ENCODE peak calls at places on chromosome 17, in six cellular contexts. One of them, this sample, is unnamed.

GRCh38 chr17:732788-733720 is 658 bp downstream of the TLCD3A start:
- DNase-seq in left lung: peak
- DNase-seq in HL-60: no peak
- DNase-seq in IMR-90: peak
- DNase-seq in left ventricle myocardium inferior: peak
- DNase-seq in ascending aorta: no peak
- DNase-seq in this sample: no peak

GRCh38 chr17:43774304-43775250 is 4.2 kb downstream of the DUSP3 start:
- DNase-seq in left lung: no peak
- DNase-seq in HL-60: no peak
- DNase-seq in IMR-90: no peak
- DNase-seq in left ventricle myocardium inferior: no peak
- DNase-seq in ascending aorta: no peak
- DNase-seq in this sample: no peak

GRCh38 chr17:57463103-57463885 is 207.0 kb downstream of the MSI2 start:
- DNase-seq in left lung: no peak
- DNase-seq in HL-60: no peak
- DNase-seq in IMR-90: peak
- DNase-seq in left ventricle myocardium inferior: no peak
- DNase-seq in ascending aorta: no peak
- DNase-seq in this sample: no peak

GRCh38 chr17:39212841-39213480 is 12.8 kb downstream of the STAC2 start:
- DNase-seq in left lung: peak
- DNase-seq in HL-60: no peak
- DNase-seq in IMR-90: no peak
- DNase-seq in left ventricle myocardium inferior: no peak
- DNase-seq in ascending aorta: no peak
- DNase-seq in this sample: no peak

GRCh38 chr17:34503804-34504203 is 75.6 kb upstream of the TMEM132E start:
- DNase-seq in left lung: no peak
- DNase-seq in HL-60: no peak
- DNase-seq in IMR-90: no peak
- DNase-seq in left ventricle myocardium inferior: peak
- DNase-seq in ascending aorta: no peak
- DNase-seq in this sample: no peak

GRCh38 chr17:4920351-4921048 is 11.6 kb upstream of the GP1BA start:
- DNase-seq in left lung: peak
- DNase-seq in HL-60: peak
- DNase-seq in IMR-90: peak
- DNase-seq in left ventricle myocardium inferior: no peak
- DNase-seq in ascending aorta: no peak
- DNase-seq in this sample: no peak

GRCh38 chr17:31582151-31582907 is 190.9 kb downstream of the RAB11FIP4 start:
- DNase-seq in left lung: peak
- DNase-seq in HL-60: no peak
- DNase-seq in IMR-90: peak
- DNase-seq in left ventricle myocardium inferior: peak
- DNase-seq in ascending aorta: peak
- DNase-seq in this sample: no peak

GRCh38 chr17:266219-266618 is 84.8 kb upstream of the DOC2B start:
- DNase-seq in left lung: peak
- DNase-seq in HL-60: no peak
- DNase-seq in IMR-90: no peak
- DNase-seq in left ventricle myocardium inferior: no peak
- DNase-seq in ascending aorta: peak
- DNase-seq in this sample: no peak

GRCh38 chr17:46009681-46010596 is 10.9 kb downstream of the STH start:
- DNase-seq in left lung: no peak
- DNase-seq in HL-60: peak
- DNase-seq in IMR-90: peak
- DNase-seq in left ventricle myocardium inferior: no peak
- DNase-seq in ascending aorta: no peak
- DNase-seq in this sample: no peak

GRCh38 chr17:4498461-4499397 is at the start of gene SPNS2:
- DNase-seq in left lung: peak
- DNase-seq in HL-60: peak
- DNase-seq in IMR-90: peak
- DNase-seq in left ventricle myocardium inferior: peak
- DNase-seq in ascending aorta: peak
- DNase-seq in this sample: peak

GRCh38 chr17:29133146-29133713 is 47.0 kb downstream of the MYO18A start:
- DNase-seq in left lung: peak
- DNase-seq in HL-60: no peak
- DNase-seq in IMR-90: peak
- DNase-seq in left ventricle myocardium inferior: peak
- DNase-seq in ascending aorta: peak
- DNase-seq in this sample: no peak

GRCh38 chr17:79936661-79937434 is 97.6 kb upstream of the CBX4 start:
- DNase-seq in left lung: peak
- DNase-seq in HL-60: peak
- DNase-seq in IMR-90: no peak
- DNase-seq in left ventricle myocardium inferior: no peak
- DNase-seq in ascending aorta: no peak
- DNase-seq in this sample: no peak

GRCh38 chr17:42365136-42365535 is 23.1 kb downstream of the STAT3 start:
- DNase-seq in left lung: no peak
- DNase-seq in HL-60: no peak
- DNase-seq in IMR-90: peak
- DNase-seq in left ventricle myocardium inferior: no peak
- DNase-seq in ascending aorta: peak
- DNase-seq in this sample: no peak

GRCh38 chr17:73410586-73411329 is 99.0 kb upstream of the CDC42EP4 start:
- DNase-seq in left lung: peak
- DNase-seq in HL-60: no peak
- DNase-seq in IMR-90: no peak
- DNase-seq in left ventricle myocardium inferior: no peak
- DNase-seq in ascending aorta: no peak
- DNase-seq in this sample: no peak

GRCh38 chr17:5545051-5545987 is 39.0 kb downstream of the NLRP1 start:
- DNase-seq in left lung: no peak
- DNase-seq in HL-60: no peak
- DNase-seq in IMR-90: peak
- DNase-seq in left ventricle myocardium inferior: no peak
- DNase-seq in ascending aorta: no peak
- DNase-seq in this sample: no peak

GRCh38 chr17:42421479-42422332 is 1.4 kb downstream of the CAVIN1 start:
- DNase-seq in left lung: peak
- DNase-seq in HL-60: no peak
- DNase-seq in IMR-90: peak
- DNase-seq in left ventricle myocardium inferior: peak
- DNase-seq in ascending aorta: peak
- DNase-seq in this sample: no peak

GRCh38 chr17:32917842-32918241 is 10.1 kb upstream of the TMEM98 start:
- DNase-seq in left lung: no peak
- DNase-seq in HL-60: no peak
- DNase-seq in IMR-90: no peak
- DNase-seq in left ventricle myocardium inferior: no peak
- DNase-seq in ascending aorta: no peak
- DNase-seq in this sample: no peak

GRCh38 chr17:78125976-78126894 is 2.3 kb downstream of the TMC6 start:
- DNase-seq in left lung: peak
- DNase-seq in HL-60: peak
- DNase-seq in IMR-90: no peak
- DNase-seq in left ventricle myocardium inferior: peak
- DNase-seq in ascending aorta: no peak
- DNase-seq in this sample: no peak

GRCh38 chr17:82127704-82128103 is 29.7 kb upstream of the FASN start:
- DNase-seq in left lung: no peak
- DNase-seq in HL-60: no peak
- DNase-seq in IMR-90: no peak
- DNase-seq in left ventricle myocardium inferior: no peak
- DNase-seq in ascending aorta: no peak
- DNase-seq in this sample: no peak

GRCh38 chr17:68290955-68291835 is at the start of the genes ARSG and SLC16A6:
- DNase-seq in left lung: peak
- DNase-seq in HL-60: peak
- DNase-seq in IMR-90: peak
- DNase-seq in left ventricle myocardium inferior: peak
- DNase-seq in ascending aorta: peak
- DNase-seq in this sample: peak

GRCh38 chr17:43528319-43528987 is 17.7 kb downstream of the ETV4 start:
- DNase-seq in left lung: no peak
- DNase-seq in HL-60: no peak
- DNase-seq in IMR-90: no peak
- DNase-seq in left ventricle myocardium inferior: peak
- DNase-seq in ascending aorta: no peak
- DNase-seq in this sample: no peak

GRCh38 chr17:957856-958421 is 21.6 kb downstream of the NXN start:
- DNase-seq in left lung: no peak
- DNase-seq in HL-60: no peak
- DNase-seq in IMR-90: no peak
- DNase-seq in left ventricle myocardium inferior: no peak
- DNase-seq in ascending aorta: no peak
- DNase-seq in this sample: no peak

GRCh38 chr17:43326490-43327275 is 72.1 kb upstream of the ARL4D start:
- DNase-seq in left lung: no peak
- DNase-seq in HL-60: no peak
- DNase-seq in IMR-90: no peak
- DNase-seq in left ventricle myocardium inferior: no peak
- DNase-seq in ascending aorta: no peak
- DNase-seq in this sample: no peak

GRCh38 chr17:34222732-34223486 is 32.2 kb upstream of the CCL2 start:
- DNase-seq in left lung: no peak
- DNase-seq in HL-60: no peak
- DNase-seq in IMR-90: no peak
- DNase-seq in left ventricle myocardium inferior: no peak
- DNase-seq in ascending aorta: no peak
- DNase-seq in this sample: no peak

GRCh38 chr17:78253946-78254672 is 22.7 kb downstream of the TMEM235 start:
- DNase-seq in left lung: peak
- DNase-seq in HL-60: peak
- DNase-seq in IMR-90: peak
- DNase-seq in left ventricle myocardium inferior: peak
- DNase-seq in ascending aorta: peak
- DNase-seq in this sample: peak

GRCh38 chr17:41178341-41178740 is 320 bp upstream of the KRTAP4-2 start:
- DNase-seq in left lung: no peak
- DNase-seq in HL-60: no peak
- DNase-seq in IMR-90: peak
- DNase-seq in left ventricle myocardium inferior: no peak
- DNase-seq in ascending aorta: no peak
- DNase-seq in this sample: no peak

GRCh38 chr17:38926290-38927070 is 1.1 kb downstream of the LASP1NB start:
- DNase-seq in left lung: no peak
- DNase-seq in HL-60: peak
- DNase-seq in IMR-90: no peak
- DNase-seq in left ventricle myocardium inferior: no peak
- DNase-seq in ascending aorta: no peak
- DNase-seq in this sample: no peak

GRCh38 chr17:32769846-32770245 is 107.1 kb downstream of the MYO1D start:
- DNase-seq in left lung: no peak
- DNase-seq in HL-60: no peak
- DNase-seq in IMR-90: no peak
- DNase-seq in left ventricle myocardium inferior: no peak
- DNase-seq in ascending aorta: no peak
- DNase-seq in this sample: no peak

GRCh38 chr17:50213026-50214015 is 11.9 kb upstream of the COL1A1 start:
- DNase-seq in left lung: no peak
- DNase-seq in HL-60: peak
- DNase-seq in IMR-90: peak
- DNase-seq in left ventricle myocardium inferior: no peak
- DNase-seq in ascending aorta: peak
- DNase-seq in this sample: no peak

GRCh38 chr17:11641521-11642275 is 43.4 kb downstream of the DNAH9 start:
- DNase-seq in left lung: no peak
- DNase-seq in HL-60: no peak
- DNase-seq in IMR-90: no peak
- DNase-seq in left ventricle myocardium inferior: no peak
- DNase-seq in ascending aorta: no peak
- DNase-seq in this sample: no peak

GRCh38 chr17:11642655-11643054 is 44.4 kb downstream of the DNAH9 start:
- DNase-seq in left lung: no peak
- DNase-seq in HL-60: no peak
- DNase-seq in IMR-90: no peak
- DNase-seq in left ventricle myocardium inferior: peak
- DNase-seq in ascending aorta: no peak
- DNase-seq in this sample: no peak

GRCh38 chr17:11643851-11644250 is 45.6 kb downstream of the DNAH9 start:
- DNase-seq in left lung: no peak
- DNase-seq in HL-60: no peak
- DNase-seq in IMR-90: no peak
- DNase-seq in left ventricle myocardium inferior: no peak
- DNase-seq in ascending aorta: no peak
- DNase-seq in this sample: no peak

GRCh38 chr17:11645426-11645825 is 47.2 kb downstream of the DNAH9 start:
- DNase-seq in left lung: no peak
- DNase-seq in HL-60: no peak
- DNase-seq in IMR-90: no peak
- DNase-seq in left ventricle myocardium inferior: no peak
- DNase-seq in ascending aorta: no peak
- DNase-seq in this sample: no peak

GRCh38 chr17:11644265-11645212 is 46.3 kb downstream of the DNAH9 start:
- DNase-seq in left lung: no peak
- DNase-seq in HL-60: peak
- DNase-seq in IMR-90: peak
- DNase-seq in left ventricle myocardium inferior: peak
- DNase-seq in ascending aorta: no peak
- DNase-seq in this sample: peak
- H3K4me3 ChIP-seq in left lung: no peak
- H3K4me3 ChIP-seq in HL-60: no peak
- H3K4me3 ChIP-seq in IMR-90: no peak
- H3K4me3 ChIP-seq in left ventricle myocardium inferior: no peak
- H3K4me3 ChIP-seq in ascending aorta: no peak
- H3K4me3 ChIP-seq in this sample: no peak

GRCh38 chr17:17723354-17724261 is 42.4 kb downstream of the RAI1 start:
- DNase-seq in left lung: peak
- DNase-seq in HL-60: no peak
- DNase-seq in IMR-90: peak
- DNase-seq in left ventricle myocardium inferior: no peak
- DNase-seq in ascending aorta: no peak
- DNase-seq in this sample: peak
- H3K27ac ChIP-seq in left lung: peak
- H3K27ac ChIP-seq in HL-60: no peak
- H3K27ac ChIP-seq in IMR-90: peak
- H3K27ac ChIP-seq in left ventricle myocardium inferior: peak
- H3K27ac ChIP-seq in ascending aorta: no peak
- H3K27ac ChIP-seq in this sample: no peak

DNA sequence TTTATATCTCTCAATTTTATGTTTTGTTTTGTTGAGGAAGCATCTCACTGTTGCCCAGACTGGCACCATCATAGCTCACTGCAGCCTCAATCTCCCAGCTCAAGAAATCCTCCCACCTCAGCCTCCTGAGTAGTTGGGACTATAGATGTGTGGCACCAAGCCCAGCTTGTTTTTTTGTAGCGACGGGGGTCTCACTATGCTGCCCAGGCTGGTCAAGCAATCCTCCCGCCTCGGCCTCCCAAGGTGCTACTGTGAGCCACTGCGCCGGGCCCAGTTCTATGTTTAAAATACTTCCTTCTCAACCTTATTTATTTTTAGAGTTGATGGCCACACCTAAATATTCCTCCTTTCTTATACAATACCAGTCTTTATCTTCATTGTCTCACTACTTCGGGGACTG is 1.9 kb upstream of the NFE2L1 start:
- DNase-seq in left lung: no peak
- DNase-seq in HL-60: no peak
- DNase-seq in IMR-90: no peak
- DNase-seq in left ventricle myocardium inferior: no peak
- DNase-seq in ascending aorta: no peak
- DNase-seq in this sample: no peak
- H3K4me3 ChIP-seq in left lung: peak
- H3K4me3 ChIP-seq in HL-60: peak
- H3K4me3 ChIP-seq in IMR-90: no peak
- H3K4me3 ChIP-seq in left ventricle myocardium inferior: no peak
- H3K4me3 ChIP-seq in ascending aorta: no peak
- H3K4me3 ChIP-seq in this sample: no peak

GRCh38 chr17:27506348-27507218 is 50.3 kb downstream of the KSR1 start:
- DNase-seq in left lung: no peak
- DNase-seq in HL-60: no peak
- DNase-seq in IMR-90: no peak
- DNase-seq in left ventricle myocardium inferior: no peak
- DNase-seq in ascending aorta: no peak
- DNase-seq in this sample: no peak
- H3K27ac ChIP-seq in left lung: no peak
- H3K27ac ChIP-seq in HL-60: no peak
- H3K27ac ChIP-seq in IMR-90: no peak
- H3K27ac ChIP-seq in left ventricle myocardium inferior: no peak
- H3K27ac ChIP-seq in ascending aorta: no peak
- H3K27ac ChIP-seq in this sample: no peak

This sample was measured in naive thymus-derived CD4-positive, alpha-beta T cell.